ENCODE peak calls at places on chromosome 6, in nine cellular contexts. Y, P, K, M, F, V, A, R and T are unnamed samples.

GRCh38 chr6:90406957-90407356 is 110.3 kb upstream of the BACH2 start:
- DNase-seq in Y (no peak), P (no peak), K (no peak), M (no peak), F (no peak), V (no peak), A (no peak), R (no peak), T (no peak)

GRCh38 chr6:168411793-168412192 is 29.2 kb upstream of the SMOC2 start:
- DNase-seq in Y (no peak), P (no peak), K (no peak), M (no peak), F (no peak), V (no peak), A (no peak), R (no peak), T (no peak)

GRCh38 chr6:75344455-75344854 is 59.9 kb upstream of the TMEM30A start:
- DNase-seq in Y (no peak), P (no peak), K (no peak), M (no peak), F (no peak), V (no peak), A (no peak), R (no peak), T (no peak)

GRCh38 chr6:114619621-114620020 is 276.8 kb upstream of the HS3ST5 start:
- DNase-seq in Y (no peak), P (no peak), K (no peak), M (no peak), F (no peak), V (no peak), A (no peak), R (no peak), T (no peak)

GRCh38 chr6:14083262-14083661 is 34.3 kb upstream of the CD83 start:
- DNase-seq in Y (no peak), P (no peak), K (no peak), M (no peak), F (no peak), V (no peak), A (no peak), R (no peak), T (no peak)

GRCh38 chr6:42166444-42167141 is 6.6 kb upstream of the GUCA1A start:
- DNase-seq in Y (peak), P (no peak), K (peak), M (peak), F (peak), V (peak), A (peak), R (peak), T (peak)

GRCh38 chr6:130928993-130929678 is 101.9 kb downstream of the SMLR1 start:
- DNase-seq in Y (no peak), P (peak), K (peak), M (no peak), F (no peak), V (no peak), A (no peak), R (no peak), T (no peak)

GRCh38 chr6:150029276-150029675 is 3.9 kb upstream of the RAET1L start:
- DNase-seq in Y (no peak), P (no peak), K (no peak), M (no peak), F (no peak), V (no peak), A (no peak), R (no peak), T (no peak)

GRCh38 chr6:9044426-9044825 is 609.1 kb upstream of the SLC35B3 start:
- DNase-seq in Y (no peak), P (no peak), K (no peak), M (no peak), F (no peak), V (no peak), A (no peak), R (no peak), T (no peak)

GRCh38 chr6:44943541-44943940 is 384.6 kb upstream of the RUNX2 start:
- DNase-seq in Y (no peak), P (no peak), K (no peak), M (no peak), F (no peak), V (no peak), A (no peak), R (no peak), T (no peak)

GRCh38 chr6:105669232-105669631 is 266.4 kb upstream of the PREP start:
- DNase-seq in Y (no peak), P (no peak), K (no peak), M (no peak), F (no peak), V (no peak), A (no peak), R (no peak), T (no peak)

GRCh38 chr6:138654715-138655634 is 118.6 kb upstream of the CCDC28A start:
- DNase-seq in Y (no peak), P (no peak), K (peak), M (no peak), F (no peak), V (peak), A (peak), R (no peak), T (no peak)